ENCODE peak calls at places on chromosomes 11 and 22, in six cellular contexts. B is spleen, N is psoas muscle, L is heart left ventricle, R is brain microvascular endothelial cell, O is heart right ventricle. F is an unnamed sample.

GRCh38 chr11:105022998-105023397 is at the start of gene CASP5:
- DNase-seq in B (no peak), N (no peak), L (no peak), R (no peak), O (no peak), F (no peak)

GRCh38 chr22:40635940-40636379 is 559 bp downstream of the MRTFA start:
- DNase-seq in B (no peak), N (peak), L (no peak), R (no peak), O (no peak), F (no peak)

GRCh38 chr11:70788247-70789022 is 390.1 kb downstream of the CTTN start:
- DNase-seq in B (no peak), N (no peak), L (no peak), R (peak), O (no peak), F (no peak)

GRCh38 chr11:112634551-112634950 is 326.7 kb upstream of the NCAM1 start:
- DNase-seq in B (no peak), N (no peak), L (no peak), R (no peak), O (no peak), F (no peak)

GRCh38 chr11:91998466-91998865 is 226.2 kb upstream of the FAT3 start:
- DNase-seq in B (no peak), N (no peak), L (no peak), R (no peak), O (no peak), F (no peak)

GRCh38 chr11:59794417-59794816 is 16.2 kb downstream of the MRPL16 start:
- DNase-seq in B (no peak), N (no peak), L (no peak), R (no peak), O (no peak), F (no peak)

GRCh38 chr11:120073196-120073595 is 64.7 kb downstream of the TRIM29 start:
- DNase-seq in B (no peak), N (peak), L (no peak), R (no peak), O (no peak), F (peak)

GRCh38 chr11:125071408-125071807 is 8.3 kb downstream of the SLC37A2 start:
- DNase-seq in B (peak), N (no peak), L (no peak), R (no peak), O (no peak), F (no peak)

GRCh38 chr11:19698493-19699292 is 13.9 kb upstream of the NAV2 start:
- DNase-seq in B (no peak), N (peak), L (peak), R (no peak), O (peak), F (no peak)

GRCh38 chr11:68383976-68384501 is 71.6 kb downstream of the LRP5 start:
- DNase-seq in B (peak), N (peak), L (peak), R (peak), O (peak), F (peak)

GRCh38 chr11:78798567-78799170 is 224.0 kb upstream of the NARS2 start:
- DNase-seq in B (peak), N (peak), L (peak), R (peak), O (peak), F (no peak)

GRCh38 chr11:111440416-111441205 is 61.5 kb upstream of the POU2AF1 start:
- DNase-seq in B (no peak), N (no peak), L (no peak), R (no peak), O (no peak), F (no peak)

GRCh38 chr11:72683782-72684200 is 9.6 kb upstream of the PDE2A start:
- DNase-seq in B (peak), N (peak), L (peak), R (peak), O (peak), F (peak)

GRCh38 chr22:27617214-27617881 is 184.2 kb downstream of the MN1 start:
- DNase-seq in B (no peak), N (no peak), L (no peak), R (no peak), O (no peak), F (no peak)

GRCh38 chr22:47340851-47341436 is 578.5 kb downstream of the TBC1D22A start:
- DNase-seq in B (no peak), N (no peak), L (no peak), R (no peak), O (no peak), F (no peak)

GRCh38 chr11:73524774-73525173 is 73.1 kb downstream of the FAM168A start:
- DNase-seq in B (no peak), N (no peak), L (no peak), R (no peak), O (no peak), F (no peak)

GRCh38 chr22:26744892-26745808 is 87.8 kb downstream of the MIAT start:
- DNase-seq in B (no peak), N (no peak), L (no peak), R (no peak), O (no peak), F (no peak)

GRCh38 chr11:62588966-62589637 is 2.2 kb downstream of the TUT1 start:
- DNase-seq in B (peak), N (peak), L (no peak), R (peak), O (no peak), F (no peak)

GRCh38 chr11:44167047-44167446 is 71.6 kb downstream of the EXT2 start:
- DNase-seq in B (no peak), N (no peak), L (no peak), R (no peak), O (no peak), F (no peak)

GRCh38 chr11:94623120-94623735 is 56.1 kb downstream of the PIWIL4 start:
- DNase-seq in B (no peak), N (no peak), L (peak), R (peak), O (no peak), F (peak)

GRCh38 chr11:119585038-119585666 is 143.8 kb downstream of the NECTIN1 start:
- DNase-seq in B (no peak), N (no peak), L (no peak), R (no peak), O (no peak), F (no peak)

GRCh38 chr11:118003021-118003423 is 16.8 kb downstream of the IL10RA start:
- DNase-seq in B (peak), N (no peak), L (no peak), R (no peak), O (no peak), F (no peak)

GRCh38 chr11:77107950-77108349 is 5.3 kb downstream of the OMP start:
- DNase-seq in B (no peak), N (peak), L (no peak), R (peak), O (no peak), F (no peak)

GRCh38 chr22:28597665-28598064 is 82.0 kb downstream of the TTC28 start:
- DNase-seq in B (no peak), N (no peak), L (no peak), R (no peak), O (no peak), F (no peak)

GRCh38 chr11:18698341-18699268 is at the start of gene TMEM86A:
- DNase-seq in B (peak), N (peak), L (peak), R (peak), O (peak), F (peak)

GRCh38 chr22:46081036-46081830 is 69.1 kb upstream of the PPARA start:
- DNase-seq in B (peak), N (peak), L (no peak), R (no peak), O (peak), F (peak)

DNA sequence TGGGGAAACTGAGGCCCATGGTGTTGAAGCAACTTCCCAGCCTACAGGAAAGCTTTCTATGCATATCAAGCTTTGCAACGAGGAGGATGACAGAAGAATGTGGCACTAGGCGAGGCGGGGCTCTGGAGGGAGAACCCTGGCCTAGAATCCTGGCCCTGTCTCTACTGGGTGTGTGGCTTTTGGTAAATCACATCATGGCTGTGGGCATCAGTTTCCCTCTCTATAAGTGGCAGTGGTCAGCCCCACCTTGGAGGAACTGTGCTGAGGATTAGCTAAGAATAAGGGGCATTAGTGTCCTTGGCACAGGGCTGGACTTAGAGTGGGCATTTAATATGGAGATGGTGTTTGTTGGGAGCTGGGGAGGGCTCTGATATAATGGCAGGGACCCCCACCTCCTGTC is 122.6 kb upstream of the CRYBB3 start:
- DNase-seq in B (no peak), N (no peak), L (no peak), R (no peak), O (no peak), F (no peak)
- H3K27ac ChIP-seq in B (no peak), N (no peak), L (no peak), R (no peak), O (no peak), F (no peak)

GRCh38 chr11:46701078-46701654 is 335 bp downstream of the ZNF408 start:
- DNase-seq in B (peak), N (no peak), L (no peak), R (no peak), O (no peak), F (no peak)
- H3K27ac ChIP-seq in B (peak), N (peak), L (peak), R (peak), O (peak), F (peak)

GRCh38 chr22:29842172-29842571 is 4.1 kb upstream of the ASCC2 start:
- DNase-seq in B (no peak), N (no peak), L (no peak), R (no peak), O (no peak), F (no peak)
- H3K27ac ChIP-seq in B (no peak), N (peak), L (peak), R (peak), O (no peak), F (no peak)

DNA sequence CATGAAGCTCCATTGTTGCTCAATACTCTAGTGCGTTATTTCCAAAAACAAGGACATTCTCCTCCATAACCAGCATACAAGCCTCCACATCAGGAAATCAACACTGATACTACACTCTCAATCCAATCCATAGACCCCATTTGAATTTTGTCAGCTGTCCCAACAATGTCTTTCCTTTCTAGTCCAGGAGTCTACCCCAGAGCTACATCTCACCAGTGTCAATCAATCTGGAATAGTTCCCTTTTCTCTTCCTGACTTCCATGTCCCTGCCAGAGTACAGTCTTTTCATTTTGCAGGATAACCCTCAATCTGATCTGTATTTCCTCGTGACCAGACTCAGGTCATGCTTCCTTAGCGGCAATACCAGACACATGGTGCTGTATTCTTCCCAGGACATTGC is 43.0 kb downstream of the TCF20 start:
- DNase-seq in B (no peak), N (no peak), L (no peak), R (no peak), O (no peak), F (no peak)
- H3K27ac ChIP-seq in B (no peak), N (no peak), L (no peak), R (no peak), O (no peak), F (no peak)

DNA sequence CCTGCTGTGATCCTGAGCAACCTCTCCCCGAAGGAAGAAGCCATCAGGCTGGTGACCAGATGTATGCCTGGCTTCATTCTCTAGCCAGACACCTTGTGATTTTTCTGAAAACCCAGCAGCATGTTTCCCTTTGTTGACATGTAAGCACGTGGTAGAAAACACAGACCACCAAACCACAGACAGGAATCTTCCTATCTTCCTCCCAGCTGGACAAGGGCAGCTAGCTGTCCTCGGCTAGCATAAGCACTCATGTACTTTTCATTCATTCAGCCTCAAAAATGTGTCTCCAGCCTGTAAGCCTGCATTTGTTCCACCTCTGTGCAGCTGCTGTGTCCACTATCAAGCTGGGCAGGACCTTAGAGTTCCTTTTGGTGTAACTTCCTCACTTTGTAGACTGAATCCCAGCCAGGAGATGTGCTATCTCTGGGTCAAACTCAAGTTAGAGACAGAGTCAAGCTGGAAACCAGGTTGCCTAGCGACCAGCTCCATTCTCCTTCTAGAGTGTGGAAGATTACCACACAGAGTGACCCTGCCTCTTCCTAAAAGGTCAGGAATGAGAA is 7.2 kb upstream of the CLMP start:
- DNase-seq in B (no peak), N (no peak), L (peak), R (peak), O (no peak), F (no peak)
- H3K27ac ChIP-seq in B (peak), N (no peak), L (no peak), R (no peak), O (no peak), F (no peak)

GRCh38 chr22:50221410-50222300 is 20.8 kb downstream of the SELENOO start:
- DNase-seq in B (no peak), N (no peak), L (no peak), R (no peak), O (no peak), F (no peak)
- H3K27ac ChIP-seq in B (no peak), N (no peak), L (no peak), R (no peak), O (no peak), F (no peak)

DNA sequence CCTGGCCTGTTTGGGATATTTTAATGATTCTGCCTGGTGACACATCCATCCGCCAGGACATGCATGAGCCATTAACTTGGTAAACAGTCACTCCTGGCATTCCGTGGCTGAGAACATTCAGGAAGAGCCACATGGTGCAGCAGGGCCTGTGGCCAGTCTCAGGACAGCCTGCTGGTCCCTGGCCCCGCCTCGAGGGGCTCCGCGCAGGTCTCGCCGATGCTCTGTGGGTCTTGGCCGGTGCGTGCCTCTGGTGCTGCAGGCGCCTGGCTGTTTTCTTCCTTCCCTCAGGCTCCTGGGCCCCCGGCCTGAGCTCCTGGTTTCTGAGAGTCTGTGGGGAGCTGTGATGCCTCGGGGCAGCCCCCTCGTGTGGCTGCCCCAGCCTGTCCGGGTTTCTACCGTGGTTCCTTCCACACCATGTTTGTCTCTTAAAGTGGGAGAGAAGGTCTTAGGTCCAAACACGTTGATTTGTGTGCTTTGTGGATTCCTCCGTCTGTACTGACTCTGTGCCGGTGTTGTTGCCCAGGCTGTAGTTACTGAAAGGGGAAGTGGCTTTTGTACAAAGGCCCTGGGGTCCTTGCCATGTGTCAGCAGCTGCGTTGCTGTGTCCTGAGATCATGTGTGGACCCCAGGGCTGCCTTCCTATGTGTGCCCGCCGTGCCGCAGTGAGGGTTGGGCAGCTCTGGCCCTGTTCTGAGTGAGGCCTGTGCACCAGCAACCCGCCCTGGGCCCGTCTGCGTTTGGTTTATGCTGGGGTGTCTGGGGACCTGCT is 6.5 kb downstream of the TRABD start:
- DNase-seq in B (peak), N (no peak), L (no peak), R (no peak), O (no peak), F (no peak)
- H3K27ac ChIP-seq in B (peak), N (no peak), L (peak), R (no peak), O (no peak), F (no peak)

F was measured in dorsolateral prefrontal cortex.